ENCODE peak calls at places on chromosome 2, in six cellular contexts. I is OCI-LY7, J is endothelial cell, W is cardiac septum, K is left ventricle myocardium superior, N is T1000. M is an unnamed sample.

GRCh38 chr2:203565076-203565475 is 30.0 kb upstream of the RAPH1 start:
- DNase-seq in I (no peak), J (no peak), W (no peak), K (no peak), N (no peak), M (no peak)

GRCh38 chr2:37827911-37828411 is 97.1 kb upstream of the RMDN2 start:
- DNase-seq in I (no peak), J (no peak), W (peak), K (peak), N (peak), M (no peak)

GRCh38 chr2:86673976-86674670 is 46.0 kb upstream of the RMND5A start:
- DNase-seq in I (no peak), J (no peak), W (no peak), K (no peak), N (no peak), M (no peak)

GRCh38 chr2:201888476-201888875 is 82.1 kb downstream of the CDK15 start:
- DNase-seq in I (no peak), J (no peak), W (no peak), K (no peak), N (no peak), M (no peak)

GRCh38 chr2:207930747-207931146 is 94.6 kb downstream of the PLEKHM3 start:
- DNase-seq in I (no peak), J (no peak), W (no peak), K (no peak), N (no peak), M (no peak)

GRCh38 chr2:207423886-207424285 is 105.9 kb upstream of the CREB1 start:
- DNase-seq in I (no peak), J (no peak), W (no peak), K (no peak), N (peak), M (peak)

GRCh38 chr2:224778474-224778877 is 62.3 kb upstream of the CCDC195 start:
- DNase-seq in I (peak), J (peak), W (no peak), K (no peak), N (peak), M (peak)

GRCh38 chr2:202088777-202089176 is 15.7 kb downstream of the KIAA2012 start:
- DNase-seq in I (no peak), J (no peak), W (no peak), K (no peak), N (no peak), M (no peak)

GRCh38 chr2:216215991-216216390 is 106.8 kb downstream of the XRCC5 start:
- DNase-seq in I (peak), J (no peak), W (no peak), K (no peak), N (no peak), M (peak)

GRCh38 chr2:88181511-88181910 is 11.4 kb downstream of the THNSL2 start:
- DNase-seq in I (no peak), J (no peak), W (no peak), K (no peak), N (no peak), M (no peak)

GRCh38 chr2:20485612-20485926 is 38.7 kb downstream of the RHOB start:
- DNase-seq in I (no peak), J (no peak), W (peak), K (no peak), N (no peak), M (no peak)

GRCh38 chr2:135916232-135916631 is 40.0 kb upstream of the MCM6 start:
- DNase-seq in I (peak), J (no peak), W (no peak), K (no peak), N (no peak), M (peak)

GRCh38 chr2:240791821-240792657 is 28.0 kb downstream of the KIF1A start:
- DNase-seq in I (no peak), J (no peak), W (no peak), K (peak), N (no peak), M (no peak)

GRCh38 chr2:237421542-237422047 is 7.6 kb upstream of the COL6A3 start:
- DNase-seq in I (peak), J (peak), W (peak), K (peak), N (peak), M (peak)

GRCh38 chr2:241967745-241968144 is 98.2 kb downstream of the RTP5 start:
- DNase-seq in I (peak), J (no peak), W (peak), K (no peak), N (no peak), M (peak)

GRCh38 chr2:2796207-2796606 is 465.1 kb upstream of the MYT1L start:
- DNase-seq in I (no peak), J (no peak), W (no peak), K (no peak), N (no peak), M (no peak)

GRCh38 chr2:216572582-216573578 is 60.3 kb upstream of the IGFBP2 start:
- DNase-seq in I (no peak), J (no peak), W (peak), K (peak), N (no peak), M (no peak)

GRCh38 chr2:162297925-162298552 is 20.4 kb downstream of the IFIH1 start:
- DNase-seq in I (peak), J (peak), W (no peak), K (no peak), N (no peak), M (peak)

GRCh38 chr2:196279496-196279895 is 108.1 kb upstream of the STK17B start:
- DNase-seq in I (no peak), J (no peak), W (no peak), K (no peak), N (no peak), M (no peak)

GRCh38 chr2:2331905-2332280 is 818 bp upstream of the MYT1L start:
- DNase-seq in I (no peak), J (peak), W (no peak), K (no peak), N (no peak), M (no peak)

GRCh38 chr2:130846686-130847375 is 10.1 kb downstream of the ARHGEF4 start:
- DNase-seq in I (no peak), J (no peak), W (no peak), K (no peak), N (peak), M (no peak)

GRCh38 chr2:220432645-220433044 is 805.2 kb downstream of the SLC4A3 start:
- DNase-seq in I (no peak), J (no peak), W (no peak), K (no peak), N (no peak), M (no peak)

GRCh38 chr2:154600931-154601494 is 97.5 kb upstream of the KCNJ3 start:
- DNase-seq in I (no peak), J (no peak), W (no peak), K (no peak), N (no peak), M (no peak)

GRCh38 chr2:203535078-203535783 is at the start of gene RAPH1:
- DNase-seq in I (peak), J (peak), W (peak), K (peak), N (peak), M (peak)

GRCh38 chr2:231185050-231185725 is 13.2 kb upstream of the ARMC9 start:
- DNase-seq in I (no peak), J (no peak), W (no peak), K (no peak), N (no peak), M (peak)

GRCh38 chr2:240598311-240598911 is 11.9 kb downstream of the CAPN10 start:
- DNase-seq in I (no peak), J (no peak), W (peak), K (peak), N (no peak), M (no peak)

GRCh38 chr2:120885311-120885710 is 149.6 kb downstream of the GLI2 start:
- DNase-seq in I (no peak), J (no peak), W (no peak), K (no peak), N (no peak), M (no peak)

M was measured in NB4.